ENCODE peak calls at places on chromosome 9, in six cellular contexts. H, Q, I, U, O and F are unnamed samples.

GRCh38 chr9:114405294-114406034 is 17.7 kb upstream of the AKNA start:
- DNase-seq in H (peak; percentile 82), Q (peak; percentile 59), I (peak; percentile 93), U (peak; percentile 91), O (peak; percentile 76), F (peak; percentile 86)

GRCh38 chr9:126372716-126373115 is 46.1 kb downstream of the MVB12B start:
- DNase-seq in H (no peak), Q (no peak), I (no peak), U (no peak), O (no peak), F (no peak)

GRCh38 chr9:115653231-115653630 is 500.4 kb upstream of the PAPPA start:
- DNase-seq in H (no peak), Q (no peak), I (no peak), U (no peak), O (peak; percentile 69), F (no peak)

GRCh38 chr9:27856054-27856453 is 282.8 kb upstream of the C9orf72 start:
- DNase-seq in H (no peak), Q (no peak), I (no peak), U (no peak), O (no peak), F (no peak)

GRCh38 chr9:76576344-76576743 is 117.4 kb downstream of the GCNT1 start:
- DNase-seq in H (peak; percentile 41), Q (no peak), I (no peak), U (no peak), O (peak; percentile 89), F (no peak)

GRCh38 chr9:132018957-132019405 is 60.7 kb downstream of the MED27 start:
- DNase-seq in H (no peak), Q (no peak), I (no peak), U (no peak), O (no peak), F (no peak)

GRCh38 chr9:93244510-93245436 is 60.8 kb downstream of the WNK2 start:
- DNase-seq in H (no peak), Q (peak; percentile 86), I (no peak), U (no peak), O (no peak), F (no peak)

GRCh38 chr9:111980398-111980797 is 83.8 kb downstream of the UGCG start:
- DNase-seq in H (no peak), Q (no peak), I (no peak), U (peak; percentile 35), O (no peak), F (no peak)